ENCODE peak calls at places on chromosomes 1 and 21, in ten cellular contexts. D is tibial nerve, K is adrenal gland, V is NB4, F is uterus, T is transverse colon, N is prostate gland, S is breast epithelium, P is ovary, C is GM12891. J is an unnamed sample.

GRCh38 chr1:243433737-243434370 is 178.0 kb downstream of the SDCCAG8 start:
- DNase-seq in N (no peak), P (no peak), T (no peak), F (no peak), C (no peak), D (no peak), V (no peak), S (no peak), K (no peak), J (no peak)

GRCh38 chr1:109060707-109061106 is 15.1 kb downstream of the TAF13 start:
- DNase-seq in V (no peak), C (no peak), T (no peak), D (no peak), F (no peak), P (no peak), S (no peak), N (no peak), K (no peak), J (no peak)

GRCh38 chr1:201946224-201946908 is at the start of gene LMOD1:
- DNase-seq in F (peak), P (peak), N (peak), K (peak), T (peak), S (peak), D (peak), C (no peak), V (peak), J (peak)

GRCh38 chr1:226643701-226644540 is 95.2 kb downstream of the ITPKB start:
- DNase-seq in P (no peak), K (no peak), T (no peak), V (peak), D (no peak), S (no peak), C (peak), F (peak), N (no peak), J (no peak)

GRCh38 chr1:220962031-220962751 is 82.9 kb downstream of the HLX start:
- DNase-seq in F (no peak), V (peak), D (no peak), T (no peak), S (no peak), P (no peak), K (peak), N (no peak), C (no peak), J (peak)

GRCh38 chr1:241964550-241965241 is 7.1 kb downstream of the BECN2 start:
- DNase-seq in F (no peak), C (no peak), S (no peak), T (peak), K (peak), D (no peak), N (no peak), P (no peak), V (peak), J (no peak)

GRCh38 chr1:8353386-8353785 is 35.5 kb downstream of the SLC45A1 start:
- DNase-seq in D (no peak), T (no peak), V (no peak), P (no peak), C (no peak), F (peak), K (no peak), S (no peak), N (no peak), J (no peak)

GRCh38 chr1:62962794-62963776 is 179.2 kb downstream of the ATG4C start:
- DNase-seq in T (peak), C (peak), F (no peak), P (no peak), S (no peak), V (peak), D (no peak), N (peak), K (peak), J (peak)

GRCh38 chr1:59468828-59469428 is 172.0 kb downstream of the FGGY start:
- DNase-seq in T (no peak), D (no peak), P (no peak), C (no peak), S (no peak), N (no peak), F (no peak), K (no peak), V (no peak), J (no peak)
- TF ChIP-seq POLR2A in T (no peak), D (no peak), P (no peak), C (no peak), S (no peak), N (no peak), F (no peak), K (no peak), V (no peak), J (no peak)

GRCh38 chr21:42234464-42235241 is 15.7 kb downstream of the ABCG1 start:
- DNase-seq in K (peak), C (peak), N (peak), D (no peak), S (peak), F (peak), T (peak), V (peak), P (peak), J (peak)
- TF ChIP-seq POLR2A in K (peak), C (no peak), N (peak), D (no peak), S (no peak), F (no peak), T (peak), V (peak), P (no peak), J (no peak)

GRCh38 chr21:43370888-43371570 is 55.9 kb downstream of the SIK1 start:
- DNase-seq in C (no peak), K (no peak), F (no peak), P (no peak), T (no peak), D (no peak), S (no peak), N (no peak), V (no peak), J (no peak)

GRCh38 chr21:43374228-43374885 is 52.6 kb downstream of the SIK1 start:
- DNase-seq in S (no peak), P (no peak), T (no peak), N (no peak), D (no peak), C (no peak), K (no peak), V (no peak), F (no peak), J (no peak)

GRCh38 chr21:43371786-43372185 is 55.1 kb downstream of the SIK1 start:
- DNase-seq in C (no peak), P (no peak), V (no peak), N (no peak), S (no peak), K (no peak), F (no peak), T (no peak), D (no peak), J (no peak)

GRCh38 chr21:43373387-43374227 is 53.3 kb downstream of the SIK1 start:
- DNase-seq in D (no peak), S (no peak), C (no peak), F (no peak), K (no peak), N (peak), V (no peak), T (no peak), P (no peak), J (no peak)

DNA sequence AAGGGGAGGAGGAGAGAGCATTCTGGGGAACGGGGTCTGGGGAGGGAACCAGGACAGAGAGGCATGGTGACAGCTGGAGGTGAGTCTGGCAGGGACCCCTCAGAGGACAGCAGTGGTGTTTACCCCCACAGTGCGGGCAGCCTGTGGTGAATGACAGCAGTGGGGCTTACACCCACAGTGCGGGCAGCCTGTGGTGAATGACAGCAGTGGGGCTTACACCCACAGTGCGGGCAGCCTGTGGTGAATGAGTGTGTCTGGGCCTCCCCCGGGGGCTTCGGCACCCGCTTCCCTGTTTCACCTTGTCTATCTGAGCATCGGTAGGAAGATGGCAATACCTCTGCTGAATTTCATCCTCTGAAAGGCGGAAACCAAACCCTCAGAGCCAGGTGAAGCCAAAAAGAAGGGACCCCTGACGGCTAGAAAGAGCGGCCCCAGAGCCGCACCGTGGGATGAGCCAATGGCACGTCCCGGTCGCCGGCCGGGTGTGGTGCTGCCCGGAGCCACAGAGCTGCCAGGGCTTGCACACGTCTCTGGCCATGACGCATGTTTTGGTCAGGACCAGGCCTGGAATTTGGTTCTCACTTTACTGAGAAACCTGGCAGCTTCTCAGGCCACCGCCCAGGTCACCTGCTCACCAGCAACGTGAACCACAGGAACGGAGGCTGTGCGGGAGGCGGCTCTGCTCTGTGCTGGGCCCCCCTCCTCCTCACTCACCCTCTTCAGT is 54.1 kb downstream of the SIK1 start:
- DNase-seq in K (no peak), D (no peak), V (no peak), T (no peak), N (peak), F (no peak), P (no peak), S (peak), C (no peak), J (no peak)
- TF ChIP-seq POLR2A in K (no peak), D (no peak), V (no peak), T (no peak), N (peak), F (no peak), P (no peak), S (no peak), C (no peak), J (no peak)

GRCh38 chr1:31453384-31454079 is 40.5 kb downstream of the SERINC2 start:
- DNase-seq in D (no peak), C (no peak), T (no peak), K (no peak), V (no peak), F (no peak), N (no peak), P (no peak), S (no peak), J (peak)

GRCh38 chr1:31460027-31460426 is 47.0 kb downstream of the SERINC2 start:
- DNase-seq in V (peak), D (no peak), T (no peak), N (no peak), C (no peak), S (no peak), K (peak), F (no peak), P (no peak), J (peak)

GRCh38 chr1:31458287-31458896 is 45.4 kb downstream of the SERINC2 start:
- DNase-seq in K (no peak), C (no peak), V (no peak), T (no peak), N (no peak), P (no peak), F (no peak), S (no peak), D (no peak), J (no peak)
- TF ChIP-seq POLR2A in K (no peak), C (no peak), V (no peak), T (no peak), N (no peak), P (no peak), F (no peak), S (no peak), D (no peak), J (no peak)

DNA sequence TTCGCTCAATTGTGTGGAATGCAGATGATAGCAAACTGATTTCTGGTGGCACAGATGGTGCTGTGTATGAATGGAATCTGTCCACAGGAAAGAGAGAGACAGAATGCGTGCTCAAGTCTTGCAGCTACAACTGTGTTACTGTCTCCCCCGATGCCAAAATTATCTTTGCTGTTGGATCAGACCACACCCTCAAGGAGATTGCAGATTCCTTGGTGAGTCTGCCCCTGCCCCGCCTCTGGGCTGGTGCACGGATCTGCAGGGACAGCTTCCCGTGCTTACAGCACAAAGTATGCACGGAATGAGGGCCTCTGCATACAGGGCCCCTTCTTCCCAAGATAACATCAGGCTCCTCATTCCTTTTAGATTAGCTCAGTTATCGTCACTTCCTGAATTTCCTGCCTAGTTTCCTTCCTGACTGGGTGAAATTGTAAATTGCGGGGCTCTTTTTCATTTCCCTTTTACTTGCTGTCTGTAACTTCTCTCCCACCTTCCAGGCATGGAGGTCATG is 34.6 kb downstream of the CFAP57 start:
- DNase-seq in D (no peak), C (no peak), F (no peak), S (peak), K (peak), V (no peak), P (no peak), N (no peak), T (no peak), J (no peak)
- TF ChIP-seq POLR2A in D (no peak), C (no peak), F (no peak), S (no peak), K (no peak), V (no peak), P (no peak), N (no peak), T (no peak), J (no peak)